ENCODE peak calls at places on chromosome 4, in ten cellular contexts. J, S, E, P, U, L, N, C, K and T are unnamed samples.

GRCh38 chr4:113467581-113467980 is 294.0 kb downstream of the CAMK2D start:
- DNase-seq in N (no peak), C (no peak), J (no peak), L (no peak), K (peak), S (no peak), U (peak), P (no peak), E (no peak), T (no peak)

GRCh38 chr4:629636-629915 is 4.2 kb downstream of the PDE6B start:
- DNase-seq in N (no peak), P (peak), E (no peak), U (no peak), C (no peak), J (no peak), K (no peak), S (no peak), L (no peak), T (no peak)

GRCh38 chr4:142406051-142406549 is 440.0 kb downstream of the INPP4B start:
- DNase-seq in E (no peak), P (no peak), U (peak), S (no peak), L (peak), J (no peak), N (no peak), C (no peak), K (no peak), T (no peak)

GRCh38 chr4:88457307-88458090 is 580 bp downstream of the HERC5 start:
- DNase-seq in P (peak), J (no peak), U (peak), N (no peak), K (no peak), L (no peak), E (peak), S (no peak), C (no peak), T (no peak)

GRCh38 chr4:1297456-1298325 is 8.0 kb downstream of the MAEA start:
- DNase-seq in E (no peak), S (no peak), K (no peak), L (no peak), N (no peak), P (peak), U (no peak), J (no peak), C (no peak), T (no peak)

GRCh38 chr4:15717647-15718416 is 15.0 kb downstream of the BST1 start:
- DNase-seq in L (no peak), C (no peak), S (no peak), P (no peak), E (no peak), U (peak), N (no peak), K (no peak), J (no peak), T (no peak)

GRCh38 chr4:185534534-185534849 is 815 bp downstream of the PDLIM3 start:
- DNase-seq in J (no peak), U (no peak), E (no peak), N (no peak), C (no peak), P (no peak), S (no peak), L (no peak), K (no peak), T (no peak)

GRCh38 chr4:6878451-6879059 is 31.1 kb upstream of the TBC1D14 start:
- DNase-seq in C (no peak), N (no peak), S (no peak), L (no peak), J (no peak), P (no peak), K (no peak), U (no peak), E (no peak), T (no peak)